ENCODE peak calls at places on chromosomes 7 and 10, in seven cellular contexts. One of them, this sample, is unnamed.

GRCh38 chr10:116271593-116272496 is 1.2 kb downstream of the GFRA1 start:
- DNase-seq in sigmoid colon: peak
- DNase-seq in GM06990: no peak
- DNase-seq in activated T-cell treated with anti-CD3 and anti-CD28 coated beads, Interleukin-2, amount 50 U/mL, for 1 hour: no peak
- DNase-seq in activated CD4-positive, CD25-positive, alpha-beta regulatory T cell treated with anti-CD3 and anti-CD28 coated beads, Interleukin-2, amount 50 U/mL, for 16 hours: no peak
- DNase-seq in epithelial cell of esophagus: no peak
- DNase-seq in H9: peak
- DNase-seq in this sample: no peak

GRCh38 chr7:31950101-31950755 is 120.0 kb downstream of the PDE1C start:
- DNase-seq in activated CD4-positive, CD25-positive, alpha-beta regulatory T cell treated with anti-CD3 and anti-CD28 coated beads, Interleukin-2, amount 50 U/mL, for 16 hours: no peak
- DNase-seq in GM06990: peak
- DNase-seq in activated T-cell treated with anti-CD3 and anti-CD28 coated beads, Interleukin-2, amount 50 U/mL, for 1 hour: no peak
- DNase-seq in epithelial cell of esophagus: peak
- DNase-seq in H9: no peak
- DNase-seq in sigmoid colon: no peak
- DNase-seq in this sample: no peak

GRCh38 chr7:117127585-117128168 is 174.4 kb downstream of the ST7 start:
- DNase-seq in sigmoid colon: peak
- DNase-seq in GM06990: no peak
- DNase-seq in epithelial cell of esophagus: peak
- DNase-seq in activated T-cell treated with anti-CD3 and anti-CD28 coated beads, Interleukin-2, amount 50 U/mL, for 1 hour: peak
- DNase-seq in activated CD4-positive, CD25-positive, alpha-beta regulatory T cell treated with anti-CD3 and anti-CD28 coated beads, Interleukin-2, amount 50 U/mL, for 16 hours: peak
- DNase-seq in H9: no peak
- DNase-seq in this sample: no peak

GRCh38 chr7:102983602-102984001 is 70.8 kb downstream of the LRRC17 start:
- DNase-seq in sigmoid colon: no peak
- DNase-seq in H9: no peak
- DNase-seq in activated CD4-positive, CD25-positive, alpha-beta regulatory T cell treated with anti-CD3 and anti-CD28 coated beads, Interleukin-2, amount 50 U/mL, for 16 hours: no peak
- DNase-seq in epithelial cell of esophagus: no peak
- DNase-seq in activated T-cell treated with anti-CD3 and anti-CD28 coated beads, Interleukin-2, amount 50 U/mL, for 1 hour: no peak
- DNase-seq in GM06990: no peak
- DNase-seq in this sample: no peak

GRCh38 chr10:76282122-76283030 is 851.0 kb downstream of the LRMDA start:
- DNase-seq in sigmoid colon: peak
- DNase-seq in epithelial cell of esophagus: no peak
- DNase-seq in H9: no peak
- DNase-seq in activated T-cell treated with anti-CD3 and anti-CD28 coated beads, Interleukin-2, amount 50 U/mL, for 1 hour: no peak
- DNase-seq in GM06990: no peak
- DNase-seq in activated CD4-positive, CD25-positive, alpha-beta regulatory T cell treated with anti-CD3 and anti-CD28 coated beads, Interleukin-2, amount 50 U/mL, for 16 hours: no peak
- DNase-seq in this sample: no peak

GRCh38 chr10:86727992-86728559 is 28.3 kb upstream of the BMPR1A start:
- DNase-seq in activated T-cell treated with anti-CD3 and anti-CD28 coated beads, Interleukin-2, amount 50 U/mL, for 1 hour: no peak
- DNase-seq in activated CD4-positive, CD25-positive, alpha-beta regulatory T cell treated with anti-CD3 and anti-CD28 coated beads, Interleukin-2, amount 50 U/mL, for 16 hours: no peak
- DNase-seq in H9: no peak
- DNase-seq in epithelial cell of esophagus: peak
- DNase-seq in GM06990: no peak
- DNase-seq in sigmoid colon: peak
- DNase-seq in this sample: no peak

GRCh38 chr7:44050121-44050914 is 5.8 kb downstream of the DBNL start:
- DNase-seq in activated CD4-positive, CD25-positive, alpha-beta regulatory T cell treated with anti-CD3 and anti-CD28 coated beads, Interleukin-2, amount 50 U/mL, for 16 hours: no peak
- DNase-seq in H9: peak
- DNase-seq in sigmoid colon: no peak
- DNase-seq in activated T-cell treated with anti-CD3 and anti-CD28 coated beads, Interleukin-2, amount 50 U/mL, for 1 hour: peak
- DNase-seq in GM06990: no peak
- DNase-seq in epithelial cell of esophagus: no peak
- DNase-seq in this sample: no peak

GRCh38 chr10:103278862-103279298 is 1.9 kb downstream of the INA start:
- DNase-seq in H9: peak
- DNase-seq in sigmoid colon: no peak
- DNase-seq in activated CD4-positive, CD25-positive, alpha-beta regulatory T cell treated with anti-CD3 and anti-CD28 coated beads, Interleukin-2, amount 50 U/mL, for 16 hours: no peak
- DNase-seq in GM06990: no peak
- DNase-seq in epithelial cell of esophagus: peak
- DNase-seq in activated T-cell treated with anti-CD3 and anti-CD28 coated beads, Interleukin-2, amount 50 U/mL, for 1 hour: peak
- DNase-seq in this sample: peak

GRCh38 chr10:68784476-68784875 is 42.9 kb upstream of the STOX1 start:
- DNase-seq in activated T-cell treated with anti-CD3 and anti-CD28 coated beads, Interleukin-2, amount 50 U/mL, for 1 hour: no peak
- DNase-seq in sigmoid colon: no peak
- DNase-seq in GM06990: no peak
- DNase-seq in H9: no peak
- DNase-seq in epithelial cell of esophagus: no peak
- DNase-seq in activated CD4-positive, CD25-positive, alpha-beta regulatory T cell treated with anti-CD3 and anti-CD28 coated beads, Interleukin-2, amount 50 U/mL, for 16 hours: no peak
- DNase-seq in this sample: no peak

GRCh38 chr10:119516381-119517234 is 25.9 kb downstream of the RGS10 start:
- DNase-seq in GM06990: peak
- DNase-seq in activated CD4-positive, CD25-positive, alpha-beta regulatory T cell treated with anti-CD3 and anti-CD28 coated beads, Interleukin-2, amount 50 U/mL, for 16 hours: peak
- DNase-seq in sigmoid colon: no peak
- DNase-seq in epithelial cell of esophagus: peak
- DNase-seq in H9: peak
- DNase-seq in activated T-cell treated with anti-CD3 and anti-CD28 coated beads, Interleukin-2, amount 50 U/mL, for 1 hour: peak
- DNase-seq in this sample: peak

GRCh38 chr10:96626795-96627194 is 40.0 kb upstream of the TM9SF3 start:
- DNase-seq in GM06990: no peak
- DNase-seq in activated CD4-positive, CD25-positive, alpha-beta regulatory T cell treated with anti-CD3 and anti-CD28 coated beads, Interleukin-2, amount 50 U/mL, for 16 hours: no peak
- DNase-seq in epithelial cell of esophagus: no peak
- DNase-seq in sigmoid colon: no peak
- DNase-seq in activated T-cell treated with anti-CD3 and anti-CD28 coated beads, Interleukin-2, amount 50 U/mL, for 1 hour: no peak
- DNase-seq in H9: peak
- DNase-seq in this sample: no peak

GRCh38 chr10:122638106-122638505 is 61.5 kb downstream of the C10orf120 start:
- DNase-seq in activated CD4-positive, CD25-positive, alpha-beta regulatory T cell treated with anti-CD3 and anti-CD28 coated beads, Interleukin-2, amount 50 U/mL, for 16 hours: no peak
- DNase-seq in activated T-cell treated with anti-CD3 and anti-CD28 coated beads, Interleukin-2, amount 50 U/mL, for 1 hour: no peak
- DNase-seq in GM06990: no peak
- DNase-seq in epithelial cell of esophagus: no peak
- DNase-seq in H9: no peak
- DNase-seq in sigmoid colon: peak
- DNase-seq in this sample: no peak

GRCh38 chr10:78664929-78665525 is 403.7 kb upstream of the ZMIZ1 start:
- DNase-seq in activated CD4-positive, CD25-positive, alpha-beta regulatory T cell treated with anti-CD3 and anti-CD28 coated beads, Interleukin-2, amount 50 U/mL, for 16 hours: no peak
- DNase-seq in GM06990: no peak
- DNase-seq in activated T-cell treated with anti-CD3 and anti-CD28 coated beads, Interleukin-2, amount 50 U/mL, for 1 hour: no peak
- DNase-seq in epithelial cell of esophagus: peak
- DNase-seq in sigmoid colon: no peak
- DNase-seq in H9: no peak
- DNase-seq in this sample: no peak

GRCh38 chr7:8441602-8442294 is 8.3 kb downstream of the NXPH1 start:
- DNase-seq in activated CD4-positive, CD25-positive, alpha-beta regulatory T cell treated with anti-CD3 and anti-CD28 coated beads, Interleukin-2, amount 50 U/mL, for 16 hours: no peak
- DNase-seq in epithelial cell of esophagus: no peak
- DNase-seq in activated T-cell treated with anti-CD3 and anti-CD28 coated beads, Interleukin-2, amount 50 U/mL, for 1 hour: no peak
- DNase-seq in sigmoid colon: no peak
- DNase-seq in GM06990: no peak
- DNase-seq in H9: peak
- DNase-seq in this sample: no peak

GRCh38 chr10:52908483-52908882 is 135.9 kb upstream of the MBL2 start:
- DNase-seq in GM06990: no peak
- DNase-seq in activated T-cell treated with anti-CD3 and anti-CD28 coated beads, Interleukin-2, amount 50 U/mL, for 1 hour: no peak
- DNase-seq in epithelial cell of esophagus: no peak
- DNase-seq in H9: peak
- DNase-seq in sigmoid colon: no peak
- DNase-seq in activated CD4-positive, CD25-positive, alpha-beta regulatory T cell treated with anti-CD3 and anti-CD28 coated beads, Interleukin-2, amount 50 U/mL, for 16 hours: no peak
- DNase-seq in this sample: no peak

GRCh38 chr7:112990619-112991018 is 96.0 kb downstream of the GPR85 start:
- DNase-seq in epithelial cell of esophagus: peak
- DNase-seq in sigmoid colon: no peak
- DNase-seq in H9: no peak
- DNase-seq in activated T-cell treated with anti-CD3 and anti-CD28 coated beads, Interleukin-2, amount 50 U/mL, for 1 hour: no peak
- DNase-seq in GM06990: no peak
- DNase-seq in activated CD4-positive, CD25-positive, alpha-beta regulatory T cell treated with anti-CD3 and anti-CD28 coated beads, Interleukin-2, amount 50 U/mL, for 16 hours: no peak
- DNase-seq in this sample: no peak

GRCh38 chr10:43965033-43965917 is 316.6 kb upstream of the ZNF32 start:
- DNase-seq in activated T-cell treated with anti-CD3 and anti-CD28 coated beads, Interleukin-2, amount 50 U/mL, for 1 hour: no peak
- DNase-seq in activated CD4-positive, CD25-positive, alpha-beta regulatory T cell treated with anti-CD3 and anti-CD28 coated beads, Interleukin-2, amount 50 U/mL, for 16 hours: no peak
- DNase-seq in epithelial cell of esophagus: no peak
- DNase-seq in sigmoid colon: no peak
- DNase-seq in GM06990: peak
- DNase-seq in H9: no peak
- DNase-seq in this sample: no peak

GRCh38 chr10:100999742-101000601 is at the start of gene LZTS2:
- DNase-seq in epithelial cell of esophagus: peak
- DNase-seq in GM06990: no peak
- DNase-seq in sigmoid colon: peak
- DNase-seq in activated CD4-positive, CD25-positive, alpha-beta regulatory T cell treated with anti-CD3 and anti-CD28 coated beads, Interleukin-2, amount 50 U/mL, for 16 hours: no peak
- DNase-seq in H9: no peak
- DNase-seq in activated T-cell treated with anti-CD3 and anti-CD28 coated beads, Interleukin-2, amount 50 U/mL, for 1 hour: no peak
- DNase-seq in this sample: no peak

GRCh38 chr10:121788717-121789116 is 139.1 kb downstream of the ATE1 start:
- DNase-seq in epithelial cell of esophagus: no peak
- DNase-seq in activated T-cell treated with anti-CD3 and anti-CD28 coated beads, Interleukin-2, amount 50 U/mL, for 1 hour: no peak
- DNase-seq in H9: no peak
- DNase-seq in activated CD4-positive, CD25-positive, alpha-beta regulatory T cell treated with anti-CD3 and anti-CD28 coated beads, Interleukin-2, amount 50 U/mL, for 16 hours: no peak
- DNase-seq in GM06990: no peak
- DNase-seq in sigmoid colon: no peak
- DNase-seq in this sample: no peak

GRCh38 chr7:47256016-47256415 is 325.9 kb downstream of the TNS3 start:
- DNase-seq in epithelial cell of esophagus: no peak
- DNase-seq in activated T-cell treated with anti-CD3 and anti-CD28 coated beads, Interleukin-2, amount 50 U/mL, for 1 hour: no peak
- DNase-seq in activated CD4-positive, CD25-positive, alpha-beta regulatory T cell treated with anti-CD3 and anti-CD28 coated beads, Interleukin-2, amount 50 U/mL, for 16 hours: no peak
- DNase-seq in sigmoid colon: no peak
- DNase-seq in H9: no peak
- DNase-seq in GM06990: no peak
- DNase-seq in this sample: no peak

GRCh38 chr10:119272736-119273135 is 65.4 kb downstream of the GRK5 start:
- DNase-seq in sigmoid colon: no peak
- DNase-seq in H9: no peak
- DNase-seq in activated CD4-positive, CD25-positive, alpha-beta regulatory T cell treated with anti-CD3 and anti-CD28 coated beads, Interleukin-2, amount 50 U/mL, for 16 hours: no peak
- DNase-seq in activated T-cell treated with anti-CD3 and anti-CD28 coated beads, Interleukin-2, amount 50 U/mL, for 1 hour: no peak
- DNase-seq in epithelial cell of esophagus: no peak
- DNase-seq in GM06990: no peak
- DNase-seq in this sample: no peak

GRCh38 chr10:114266521-114266920 is 27.5 kb downstream of the VWA2 start:
- DNase-seq in sigmoid colon: no peak
- DNase-seq in epithelial cell of esophagus: peak
- DNase-seq in H9: no peak
- DNase-seq in activated T-cell treated with anti-CD3 and anti-CD28 coated beads, Interleukin-2, amount 50 U/mL, for 1 hour: no peak
- DNase-seq in GM06990: no peak
- DNase-seq in activated CD4-positive, CD25-positive, alpha-beta regulatory T cell treated with anti-CD3 and anti-CD28 coated beads, Interleukin-2, amount 50 U/mL, for 16 hours: no peak
- DNase-seq in this sample: no peak

GRCh38 chr7:80856769-80857168 is 62.1 kb downstream of the SEMA3C start:
- DNase-seq in H9: no peak
- DNase-seq in sigmoid colon: no peak
- DNase-seq in epithelial cell of esophagus: no peak
- DNase-seq in activated T-cell treated with anti-CD3 and anti-CD28 coated beads, Interleukin-2, amount 50 U/mL, for 1 hour: no peak
- DNase-seq in activated CD4-positive, CD25-positive, alpha-beta regulatory T cell treated with anti-CD3 and anti-CD28 coated beads, Interleukin-2, amount 50 U/mL, for 16 hours: no peak
- DNase-seq in GM06990: no peak
- DNase-seq in this sample: no peak

GRCh38 chr7:103123529-103123928 is 25.4 kb downstream of the NAPEPLD start:
- DNase-seq in H9: no peak
- DNase-seq in activated CD4-positive, CD25-positive, alpha-beta regulatory T cell treated with anti-CD3 and anti-CD28 coated beads, Interleukin-2, amount 50 U/mL, for 16 hours: no peak
- DNase-seq in sigmoid colon: no peak
- DNase-seq in epithelial cell of esophagus: no peak
- DNase-seq in GM06990: no peak
- DNase-seq in activated T-cell treated with anti-CD3 and anti-CD28 coated beads, Interleukin-2, amount 50 U/mL, for 1 hour: no peak
- DNase-seq in this sample: no peak

GRCh38 chr7:106770191-106770590 is 94.9 kb upstream of the PIK3CG start:
- DNase-seq in epithelial cell of esophagus: peak
- DNase-seq in sigmoid colon: no peak
- DNase-seq in activated CD4-positive, CD25-positive, alpha-beta regulatory T cell treated with anti-CD3 and anti-CD28 coated beads, Interleukin-2, amount 50 U/mL, for 16 hours: no peak
- DNase-seq in activated T-cell treated with anti-CD3 and anti-CD28 coated beads, Interleukin-2, amount 50 U/mL, for 1 hour: no peak
- DNase-seq in H9: no peak
- DNase-seq in GM06990: no peak
- DNase-seq in this sample: no peak

GRCh38 chr7:101589052-101589451 is 40.0 kb downstream of the MYL10 start:
- DNase-seq in H9: no peak
- DNase-seq in epithelial cell of esophagus: no peak
- DNase-seq in activated CD4-positive, CD25-positive, alpha-beta regulatory T cell treated with anti-CD3 and anti-CD28 coated beads, Interleukin-2, amount 50 U/mL, for 16 hours: no peak
- DNase-seq in GM06990: no peak
- DNase-seq in sigmoid colon: no peak
- DNase-seq in activated T-cell treated with anti-CD3 and anti-CD28 coated beads, Interleukin-2, amount 50 U/mL, for 1 hour: no peak
- DNase-seq in this sample: peak

GRCh38 chr7:40700653-40701475 is 566.1 kb downstream of the SUGCT start:
- DNase-seq in activated CD4-positive, CD25-positive, alpha-beta regulatory T cell treated with anti-CD3 and anti-CD28 coated beads, Interleukin-2, amount 50 U/mL, for 16 hours: no peak
- DNase-seq in GM06990: no peak
- DNase-seq in sigmoid colon: no peak
- DNase-seq in activated T-cell treated with anti-CD3 and anti-CD28 coated beads, Interleukin-2, amount 50 U/mL, for 1 hour: no peak
- DNase-seq in epithelial cell of esophagus: peak
- DNase-seq in H9: peak
- DNase-seq in this sample: no peak

GRCh38 chr7:20302866-20303265 is 27.8 kb upstream of the ITGB8 start:
- DNase-seq in activated CD4-positive, CD25-positive, alpha-beta regulatory T cell treated with anti-CD3 and anti-CD28 coated beads, Interleukin-2, amount 50 U/mL, for 16 hours: no peak
- DNase-seq in H9: no peak
- DNase-seq in activated T-cell treated with anti-CD3 and anti-CD28 coated beads, Interleukin-2, amount 50 U/mL, for 1 hour: no peak
- DNase-seq in sigmoid colon: no peak
- DNase-seq in epithelial cell of esophagus: no peak
- DNase-seq in GM06990: no peak
- DNase-seq in this sample: no peak